ENCODE peak calls at places on chromosomes 2 and 18, in eight cellular contexts. Y is H1, X is A549, P is HCT116, T is IMR-90, A is heart left ventricle, B is NB4, D is esophagus squamous epithelium. R is an unnamed sample.

GRCh38 chr18:2903006-2903405 is 56.2 kb downstream of the EMILIN2 start:
- DNase-seq in Y (no peak), X (no peak), P (no peak), T (peak; percentile 61), A (peak; percentile 76), B (no peak), D (no peak), R (peak; percentile 50)

GRCh38 chr18:40875101-40875500 is 1079.9 kb upstream of the PIK3C3 start:
- DNase-seq in Y (no peak), X (no peak), P (no peak), T (no peak), A (no peak), B (no peak), D (no peak), R (no peak)

GRCh38 chr2:169799555-169799954 is 884 bp downstream of the SSB start:
- DNase-seq in Y (no peak), X (no peak), P (no peak), T (peak; percentile 35), A (no peak), B (peak; percentile 67), D (no peak), R (no peak)

GRCh38 chr18:80251700-80252099 is 4.4 kb upstream of the PARD6G start:
- DNase-seq in Y (no peak), X (no peak), P (no peak), T (no peak), A (no peak), B (no peak), D (no peak), R (no peak)

GRCh38 chr2:60972889-60973656 is 44.4 kb upstream of the PEX13 start:
- DNase-seq in Y (no peak), X (no peak), P (no peak), T (no peak), A (no peak), B (no peak), D (no peak), R (no peak)

GRCh38 chr18:74499633-74500032 is 3.5 kb downstream of the CNDP2 start:
- DNase-seq in Y (no peak), X (no peak), P (no peak), T (no peak), A (peak; percentile 89), B (peak; percentile 80), D (peak; percentile 27), R (peak; percentile 75)

GRCh38 chr2:102074167-102074778 is 68.3 kb upstream of the IL1R1 start:
- DNase-seq in Y (no peak), X (no peak), P (no peak), T (no peak), A (no peak), B (peak; percentile 86), D (no peak), R (no peak)

GRCh38 chr2:121187351-121187921 is 97.6 kb downstream of the TFCP2L1 start:
- DNase-seq in Y (no peak), X (no peak), P (no peak), T (no peak), A (no peak), B (no peak), D (no peak), R (no peak)

GRCh38 chr2:181848356-181848876 is 43.1 kb upstream of the ITPRID2 start:
- DNase-seq in Y (no peak), X (no peak), P (no peak), T (no peak), A (no peak), B (peak; percentile 25), D (no peak), R (no peak)

GRCh38 chr18:31610841-31611240 is 19.2 kb downstream of the TTR start:
- DNase-seq in Y (peak; percentile 59), X (no peak), P (peak; percentile 13), T (no peak), A (no peak), B (peak; percentile 8), D (no peak), R (peak; percentile 66)
- TF ChIP-seq CTCF in Y (peak; percentile 57), X (no peak), P (peak; percentile 39), T (no peak), A (no peak), B (no peak), D (no peak), R (no peak)

GRCh38 chr2:203492965-203493364 is 42.1 kb downstream of the RAPH1 start:
- DNase-seq in Y (no peak), X (no peak), P (no peak), T (peak; percentile 32), A (no peak), B (no peak), D (no peak), R (no peak)
- TF ChIP-seq POLR2A in Y (no peak), X (no peak), P (no peak), T (no peak), A (no peak), B (no peak), D (no peak), R (no peak)

GRCh38 chr2:232668805-232669444 is 28.2 kb upstream of the GIGYF2 start:
- DNase-seq in Y (peak; percentile 21), X (no peak), P (peak; percentile 3), T (no peak), A (peak; percentile 24), B (peak; percentile 34), D (no peak), R (no peak)
- TF ChIP-seq CTCF in Y (peak; percentile 69), X (peak; percentile 28), P (peak; percentile 53), T (peak; percentile 41), A (peak; percentile 63), B (peak; percentile 36), D (no peak), R (peak; percentile 41)

GRCh38 chr2:130359466-130359865 is 3.6 kb downstream of the PTPN18 start:
- DNase-seq in Y (no peak), X (no peak), P (no peak), T (no peak), A (no peak), B (no peak), D (no peak), R (no peak)
- TF ChIP-seq POLR2A in Y (no peak), X (no peak), P (no peak), T (no peak), A (no peak), B (no peak), D (no peak), R (no peak)

GRCh38 chr2:57882895-57883515 is 163.6 kb upstream of the VRK2 start:
- DNase-seq in Y (no peak), X (peak; percentile 33), P (no peak), T (no peak), A (no peak), B (no peak), D (no peak), R (no peak)
- TF ChIP-seq CTCF in Y (no peak), X (no peak), P (no peak), T (no peak), A (no peak), B (no peak), D (no peak), R (no peak)

GRCh38 chr2:188974184-188974583 is at the start of gene COL3A1:
- DNase-seq in Y (no peak), X (no peak), P (no peak), T (peak; percentile 80), A (peak; percentile 46), B (no peak), D (no peak), R (no peak)
- TF ChIP-seq POLR2A in Y (no peak), X (no peak), P (no peak), T (peak; percentile 69), A (peak; percentile 42), B (no peak), D (peak; percentile 56), R (peak; percentile 20)

GRCh38 chr2:110157153-110157793 is 41.7 kb upstream of the MALL start:
- DNase-seq in Y (no peak), X (peak; percentile 42), P (peak; percentile 66), T (peak; percentile 77), A (peak; percentile 14), B (peak; percentile 59), D (no peak), R (no peak)
- TF ChIP-seq CTCF in Y (peak; percentile 69), X (peak; percentile 94), P (peak; percentile 80), T (peak; percentile 91), A (peak; percentile 84), B (peak; percentile 75), D (peak; percentile 86), R (no peak)

GRCh38 chr2:28895189-28895893 is 874 bp downstream of the WDR43 start:
- DNase-seq in Y (no peak), X (peak; percentile 46), P (no peak), T (peak; percentile 54), A (peak; percentile 9), B (peak; percentile 74), D (peak; percentile 4), R (peak; percentile 56)
- TF ChIP-seq POLR2A in Y (no peak), X (no peak), P (no peak), T (no peak), A (no peak), B (no peak), D (no peak), R (no peak)